ENCODE peak calls at places on chromosomes 5 and 9, in five cellular contexts. C is heart left ventricle, M is tibial artery, A is breast epithelium, V is mammary epithelial cell. I is an unnamed sample. For H3K4me1, the result is how much of the 10 kb centered on the place peaks cover.

GRCh38 chr9:110427497-110428104 is 89.9 kb upstream of the TXNDC8 start:
- DNase-seq in V (peak), A (no peak), M (no peak), C (no peak), I (peak)

GRCh38 chr5:53041071-53041692 is 52.0 kb downstream of the ITGA2 start:
- DNase-seq in A (no peak), M (no peak), C (no peak), V (no peak), I (no peak)

GRCh38 chr5:177403194-177403825 is 2.8 kb upstream of the PFN3 start:
- DNase-seq in V (peak), C (peak), M (no peak), A (no peak), I (peak)

GRCh38 chr9:137411670-137412380 is 11.1 kb downstream of the EXD3 start:
- DNase-seq in V (peak), M (peak), A (peak), C (peak), I (no peak)

GRCh38 chr9:121744002-121744686 is 92.7 kb downstream of the DAB2IP start:
- DNase-seq in M (peak), V (peak), A (peak), C (no peak), I (peak)

GRCh38 chr9:14741369-14741768 is 18.8 kb upstream of the CER1 start:
- DNase-seq in A (no peak), C (no peak), M (no peak), V (no peak), I (no peak)

GRCh38 chr5:163586431-163587033 is 81.1 kb downstream of the MAT2B start:
- DNase-seq in V (no peak), A (no peak), C (no peak), M (no peak), I (no peak)

GRCh38 chr9:21638104-21638503 is 156.0 kb upstream of the IFNE start:
- DNase-seq in C (no peak), V (no peak), M (no peak), A (no peak), I (no peak)

GRCh38 chr5:5363045-5363444 is 59.4 kb upstream of the ICE1 start:
- DNase-seq in M (no peak), V (no peak), C (no peak), A (no peak), I (no peak)

GRCh38 chr5:73826761-73827450 is 200.9 kb downstream of the ARHGEF28 start:
- DNase-seq in C (no peak), A (peak), M (no peak), V (peak), I (no peak)

GRCh38 chr9:112532427-112532826 is 45.8 kb downstream of the KIAA1958 start:
- DNase-seq in C (no peak), A (no peak), V (no peak), M (peak), I (no peak)

DNA sequence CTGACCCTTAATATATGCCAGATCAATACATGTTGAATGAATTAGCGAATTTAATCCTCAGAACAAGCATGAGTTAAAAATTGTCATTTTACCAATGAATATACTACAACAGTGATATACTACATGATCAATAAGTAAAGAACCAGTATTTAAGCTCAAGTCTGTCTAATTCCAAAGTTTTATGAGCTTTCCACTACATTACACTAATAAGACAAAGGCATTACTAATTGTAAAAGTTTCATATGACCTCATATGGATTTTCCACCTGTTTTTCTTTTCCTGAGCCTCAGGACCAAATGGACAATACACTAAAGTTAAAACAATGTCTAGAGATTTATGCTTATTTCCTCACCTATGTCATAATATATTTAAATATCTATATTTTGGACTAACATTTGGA is 80.8 kb downstream of the OXCT1 start:
- DNase-seq in V (no peak), M (no peak), A (no peak), C (no peak), I (no peak)
- H3K4me1 ChIP-seq in V (under half), M (under half), A (under half), C (under half), I (under half)

GRCh38 chr5:110865400-110866094 is 126.7 kb downstream of the SLC25A46 start:
- DNase-seq in C (no peak), M (no peak), V (peak), A (no peak), I (peak)
- TF ChIP-seq CTCF in C (no peak), M (no peak), V (peak), A (no peak), I (peak)

DNA sequence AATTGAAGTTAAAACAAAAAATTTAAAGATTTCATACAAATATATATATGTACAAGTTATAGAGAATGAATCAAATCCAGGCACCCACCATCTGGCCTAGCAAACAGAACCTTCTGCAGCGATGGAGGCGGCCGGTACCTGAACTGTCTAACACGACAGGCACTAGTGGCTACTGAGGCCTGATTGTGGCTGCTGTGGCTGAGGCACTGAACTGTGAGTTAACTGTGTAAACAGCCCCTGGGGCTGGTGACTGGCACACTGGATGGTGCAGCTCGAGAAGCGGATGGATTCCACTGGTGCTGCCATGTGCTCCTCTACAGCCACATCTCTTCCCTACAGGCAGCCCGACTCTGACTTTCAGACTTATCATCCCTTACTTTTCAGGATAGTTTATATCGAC is 82.4 kb downstream of the RAPGEF1 start:
- DNase-seq in M (no peak), V (no peak), C (no peak), A (peak), I (no peak)
- H3K4me1 ChIP-seq in M (under half), V (under half), C (under half), A (under half), I (under half)

GRCh38 chr5:126492939-126493338 is 69.7 kb downstream of the GRAMD2B start:
- DNase-seq in M (no peak), C (no peak), A (no peak), V (no peak), I (peak)
- TF ChIP-seq CTCF in M (peak), C (peak), A (no peak), V (no peak), I (peak)

DNA sequence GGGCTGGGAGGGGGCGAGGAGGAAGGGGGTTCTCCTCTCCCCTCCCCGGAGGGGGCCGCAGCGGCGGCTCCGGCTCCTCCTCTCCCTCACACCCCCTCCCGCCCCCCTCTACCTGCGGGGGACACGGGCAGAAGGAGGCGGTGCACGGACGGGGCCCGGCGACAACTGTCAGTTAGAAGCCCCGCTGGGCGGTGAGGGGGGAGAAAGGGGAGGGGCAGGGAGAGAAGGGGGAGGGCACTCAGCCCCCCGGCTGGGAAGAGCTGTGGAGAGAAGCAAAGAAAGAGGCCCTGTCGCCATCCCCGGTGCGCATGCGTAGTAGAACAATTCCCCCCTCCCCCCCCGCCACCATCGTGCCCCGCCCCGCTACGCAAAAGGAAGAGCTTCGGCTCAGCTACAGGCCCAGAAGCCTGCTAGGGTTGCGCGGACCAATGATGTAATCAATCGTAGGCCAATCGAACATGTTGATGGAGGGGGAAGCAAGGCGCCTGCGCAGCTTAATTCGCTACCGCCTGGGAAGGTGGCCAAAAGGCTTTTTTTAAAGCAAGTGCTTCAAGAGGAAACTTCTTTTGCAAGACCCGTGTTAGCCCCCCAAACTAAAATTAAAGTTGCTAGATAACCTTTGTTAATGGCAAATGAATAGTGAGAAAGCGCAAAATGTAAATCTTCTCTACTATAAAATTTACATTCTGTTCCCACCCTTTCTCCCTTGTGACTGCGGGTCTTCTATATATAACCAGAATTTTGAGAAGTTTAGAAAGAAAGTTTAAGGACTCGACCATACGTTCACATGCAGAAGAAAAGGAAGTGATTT is 7.0 kb downstream of the RANBP6 start:
- DNase-seq in M (peak), C (peak), A (peak), V (peak), I (peak)
- H3K4me1 ChIP-seq in M (under half), C (under half), A (under half), V (under half), I (under half)

GRCh38 chr5:132006331-132007120 is 4.9 kb downstream of the ACSL6 start:
- DNase-seq in C (no peak), A (no peak), V (no peak), M (no peak), I (no peak)
- TF ChIP-seq CTCF in C (no peak), A (no peak), V (no peak), M (no peak), I (no peak)

DNA sequence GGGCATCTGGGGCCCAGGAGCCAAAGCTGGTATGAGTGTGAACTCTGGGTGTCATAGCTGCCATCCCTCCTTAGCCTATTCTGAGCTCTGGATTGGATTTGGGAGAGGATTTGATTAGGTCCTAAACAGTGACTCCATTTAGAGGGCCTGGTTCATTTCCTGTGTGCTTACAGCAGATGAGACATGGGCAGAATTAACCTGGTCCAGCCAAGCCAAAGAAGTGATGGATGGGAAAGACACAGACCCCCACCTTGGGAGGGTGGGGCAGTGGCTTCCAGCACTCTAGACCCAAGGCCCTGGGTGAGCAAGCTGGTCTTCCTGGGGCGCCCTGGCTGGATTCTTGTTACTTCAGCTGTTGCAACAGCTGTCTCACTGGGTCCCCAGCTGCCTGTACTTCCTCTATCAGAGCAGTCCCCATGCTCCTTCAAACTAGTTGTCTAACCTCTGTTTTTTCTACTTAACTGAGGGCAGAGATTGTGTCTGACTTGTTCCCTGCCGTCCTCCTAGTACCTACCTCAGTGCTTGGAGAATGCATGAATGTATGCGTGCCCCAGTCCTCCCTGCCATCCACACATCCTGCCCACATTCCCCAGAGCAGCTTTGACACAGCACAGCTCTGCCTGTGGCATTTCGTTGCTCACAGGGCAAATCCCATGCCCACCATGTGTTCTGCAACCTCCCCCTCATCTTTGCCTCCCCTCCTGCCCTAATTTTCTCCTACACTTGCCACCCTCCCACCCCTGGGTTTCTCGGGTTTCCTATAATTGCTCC is 115.9 kb downstream of the RGS3 start:
- DNase-seq in A (no peak), V (no peak), C (peak), M (no peak), I (no peak)
- H3K4me1 ChIP-seq in A (under half), V (half or more), C (half or more), M (half or more), I (under half)